ENCODE peak calls at places on chromosomes 16 and 17, in eight cellular contexts. A is EL; Y is stimulated activated CD8-positive, alpha-beta memory T cell treated with anti-CD3 and anti-CD28 coated beads, Interleukin-12 subunit alpha, Interleukin-12 subunit beta, amount 100 ng/mL, for 1 hour; S is hepatic stellate cell; D is fibroblast of mammary gland; H is activated T-cell treated with anti-CD3 and anti-CD28 coated beads for 1 hour; W is stimulated activated CD4-positive, alpha-beta T cell treated with anti-CD3 and anti-CD28 coated beads, Interleukin-1b, Interleukin-23, amount 100 ng/mL, for 1 hour; G is MCF 10A. P is an unnamed sample.

GRCh38 chr16:68707341-68708152 is 29.5 kb upstream of the CDH1 start:
- DNase-seq in A (peak; percentile 73), Y (no peak), S (peak; percentile 74), D (no peak), H (no peak), W (no peak), G (peak; percentile 88), P (no peak)

GRCh38 chr17:61770752-61771533 is 92.4 kb downstream of the BRIP1 start:
- DNase-seq in A (peak; percentile 91), Y (no peak), S (no peak), D (peak; percentile 76), H (no peak), W (no peak), G (no peak), P (no peak)

GRCh38 chr16:83983491-83983890 is 15.4 kb downstream of the NECAB2 start:
- DNase-seq in A (no peak), Y (no peak), S (no peak), D (no peak), H (no peak), W (no peak), G (no peak), P (no peak)

GRCh38 chr16:68005786-68006286 is 6.6 kb upstream of the DPEP2 start:
- DNase-seq in A (no peak), Y (no peak), S (no peak), D (no peak), H (peak; percentile 33), W (no peak), G (peak; percentile 30), P (peak; percentile 28)

GRCh38 chr16:23452221-23452571 is 793 bp downstream of the COG7 start:
- DNase-seq in A (no peak), Y (no peak), S (no peak), D (no peak), H (no peak), W (no peak), G (no peak), P (no peak)

GRCh38 chr17:1087381-1088241 is 90.7 kb downstream of the TIMM22 start:
- DNase-seq in A (no peak), Y (no peak), S (no peak), D (no peak), H (no peak), W (no peak), G (peak; percentile 85), P (no peak)

GRCh38 chr16:55515110-55515509 is 6.2 kb downstream of the LPCAT2 start:
- DNase-seq in A (peak; percentile 49), Y (no peak), S (no peak), D (peak; percentile 52), H (no peak), W (no peak), G (no peak), P (no peak)

GRCh38 chr16:69522732-69523404 is 42.9 kb upstream of the NFAT5 start:
- DNase-seq in A (no peak), Y (no peak), S (no peak), D (no peak), H (no peak), W (no peak), G (no peak), P (no peak)

GRCh38 chr17:16044484-16044883 is 44.9 kb downstream of the TTC19 start:
- DNase-seq in A (no peak), Y (no peak), S (no peak), D (no peak), H (no peak), W (no peak), G (no peak), P (no peak)

GRCh38 chr17:73465851-73466250 is 154.1 kb upstream of the CDC42EP4 start:
- DNase-seq in A (no peak), Y (no peak), S (no peak), D (no peak), H (no peak), W (no peak), G (no peak), P (no peak)

GRCh38 chr16:81374514-81374913 is 59.8 kb downstream of the GAN start:
- DNase-seq in A (no peak), Y (no peak), S (no peak), D (no peak), H (no peak), W (no peak), G (no peak), P (no peak)

GRCh38 chr17:29802256-29802655 is 127.8 kb downstream of the SSH2 start:
- DNase-seq in A (no peak), Y (no peak), S (no peak), D (peak; percentile 19), H (no peak), W (no peak), G (no peak), P (no peak)

GRCh38 chr16:51120289-51121008 is 30.6 kb downstream of the SALL1 start:
- DNase-seq in A (no peak), Y (no peak), S (no peak), D (no peak), H (no peak), W (no peak), G (no peak), P (no peak)

GRCh38 chr16:75621170-75621477 is 2.0 kb downstream of the ADAT1 start:
- DNase-seq in A (peak; percentile 51), Y (no peak), S (peak; percentile 38), D (peak; percentile 47), H (no peak), W (no peak), G (peak; percentile 46), P (no peak)

GRCh38 chr16:69073181-69073669 is 32.2 kb upstream of the HAS3 start:
- DNase-seq in A (peak; percentile 94), Y (no peak), S (peak; percentile 47), D (peak; percentile 93), H (no peak), W (no peak), G (peak; percentile 96), P (no peak)

GRCh38 chr17:15649861-15650391 is 30.4 kb upstream of the FBXW10B start:
- DNase-seq in A (peak; percentile 52), Y (no peak), S (no peak), D (peak; percentile 62), H (no peak), W (no peak), G (peak; percentile 90), P (no peak)

P was measured in effector CD4-positive, alpha-beta T cell.